ENCODE peak calls at places on chromosomes 1 and 21, in eight cellular contexts. One of them, this sample, is unnamed.

GRCh38 chr1:75964760-75965408 is 32.7 kb upstream of the ASB17 start:
- DNase-seq in activated T-helper 1 cell treated with anti-CD3 and anti-CD28 coated beads, Interleukin-12 subunit alpha, Interleukin-12 subunit beta, Interleukin-2, Interleukin-4 antibody, amounts not matched to agents 30 ng/mL and 10 ng/mL and 1 ng/mL, durations not matched to agents 14 hours and 24 hours and 36 hours: no peak
- DNase-seq in retina: no peak
- DNase-seq in G401: no peak
- DNase-seq in activated CD4-positive, CD25-positive, alpha-beta regulatory T cell: no peak
- DNase-seq in GM06990: no peak
- DNase-seq in NCI-H2171 treated with DMSO at 0.1 percent for 48 hours: no peak
- DNase-seq in NAMALWA: no peak
- DNase-seq in this sample: no peak

GRCh38 chr1:184931566-184931965 is 42.7 kb downstream of the NIBAN1 start:
- DNase-seq in NCI-H2171 treated with DMSO at 0.1 percent for 48 hours: no peak
- DNase-seq in activated CD4-positive, CD25-positive, alpha-beta regulatory T cell: no peak
- DNase-seq in G401: no peak
- DNase-seq in retina: no peak
- DNase-seq in NAMALWA: no peak
- DNase-seq in activated T-helper 1 cell treated with anti-CD3 and anti-CD28 coated beads, Interleukin-12 subunit alpha, Interleukin-12 subunit beta, Interleukin-2, Interleukin-4 antibody, amounts not matched to agents 30 ng/mL and 10 ng/mL and 1 ng/mL, durations not matched to agents 14 hours and 24 hours and 36 hours: no peak
- DNase-seq in GM06990: no peak
- DNase-seq in this sample: no peak

GRCh38 chr1:114089502-114090138 is 64.0 kb downstream of the SYT6 start:
- DNase-seq in NAMALWA: no peak
- DNase-seq in G401: no peak
- DNase-seq in activated T-helper 1 cell treated with anti-CD3 and anti-CD28 coated beads, Interleukin-12 subunit alpha, Interleukin-12 subunit beta, Interleukin-2, Interleukin-4 antibody, amounts not matched to agents 30 ng/mL and 10 ng/mL and 1 ng/mL, durations not matched to agents 14 hours and 24 hours and 36 hours: no peak
- DNase-seq in NCI-H2171 treated with DMSO at 0.1 percent for 48 hours: no peak
- DNase-seq in activated CD4-positive, CD25-positive, alpha-beta regulatory T cell: no peak
- DNase-seq in GM06990: no peak
- DNase-seq in retina: no peak
- DNase-seq in this sample: no peak

GRCh38 chr21:15309721-15310120 is 244.9 kb upstream of the NRIP1 start:
- DNase-seq in G401: no peak
- DNase-seq in activated CD4-positive, CD25-positive, alpha-beta regulatory T cell: no peak
- DNase-seq in NCI-H2171 treated with DMSO at 0.1 percent for 48 hours: no peak
- DNase-seq in activated T-helper 1 cell treated with anti-CD3 and anti-CD28 coated beads, Interleukin-12 subunit alpha, Interleukin-12 subunit beta, Interleukin-2, Interleukin-4 antibody, amounts not matched to agents 30 ng/mL and 10 ng/mL and 1 ng/mL, durations not matched to agents 14 hours and 24 hours and 36 hours: no peak
- DNase-seq in retina: no peak
- DNase-seq in GM06990: no peak
- DNase-seq in NAMALWA: no peak
- DNase-seq in this sample: no peak

GRCh38 chr1:8419861-8420260 is 101.9 kb downstream of the SLC45A1 start:
- DNase-seq in NCI-H2171 treated with DMSO at 0.1 percent for 48 hours: no peak
- DNase-seq in activated T-helper 1 cell treated with anti-CD3 and anti-CD28 coated beads, Interleukin-12 subunit alpha, Interleukin-12 subunit beta, Interleukin-2, Interleukin-4 antibody, amounts not matched to agents 30 ng/mL and 10 ng/mL and 1 ng/mL, durations not matched to agents 14 hours and 24 hours and 36 hours: no peak
- DNase-seq in GM06990: no peak
- DNase-seq in G401: no peak
- DNase-seq in NAMALWA: no peak
- DNase-seq in activated CD4-positive, CD25-positive, alpha-beta regulatory T cell: no peak
- DNase-seq in retina: peak; percentile 38
- DNase-seq in this sample: peak; percentile 65

GRCh38 chr1:155277070-155277895 is at the start of gene HCN3:
- DNase-seq in NCI-H2171 treated with DMSO at 0.1 percent for 48 hours: peak; percentile 98
- DNase-seq in retina: peak; percentile 95
- DNase-seq in G401: peak; percentile 99
- DNase-seq in GM06990: peak; percentile 90
- DNase-seq in NAMALWA: peak; percentile 98
- DNase-seq in activated CD4-positive, CD25-positive, alpha-beta regulatory T cell: peak; percentile 89
- DNase-seq in activated T-helper 1 cell treated with anti-CD3 and anti-CD28 coated beads, Interleukin-12 subunit alpha, Interleukin-12 subunit beta, Interleukin-2, Interleukin-4 antibody, amounts not matched to agents 30 ng/mL and 10 ng/mL and 1 ng/mL, durations not matched to agents 14 hours and 24 hours and 36 hours: peak; percentile 91
- DNase-seq in this sample: peak; percentile 99

GRCh38 chr1:98314591-98314990 is 346.9 kb upstream of the SNX7 start:
- DNase-seq in GM06990: no peak
- DNase-seq in activated T-helper 1 cell treated with anti-CD3 and anti-CD28 coated beads, Interleukin-12 subunit alpha, Interleukin-12 subunit beta, Interleukin-2, Interleukin-4 antibody, amounts not matched to agents 30 ng/mL and 10 ng/mL and 1 ng/mL, durations not matched to agents 14 hours and 24 hours and 36 hours: no peak
- DNase-seq in NCI-H2171 treated with DMSO at 0.1 percent for 48 hours: no peak
- DNase-seq in G401: no peak
- DNase-seq in retina: no peak
- DNase-seq in activated CD4-positive, CD25-positive, alpha-beta regulatory T cell: no peak
- DNase-seq in NAMALWA: no peak
- DNase-seq in this sample: no peak

GRCh38 chr1:5718716-5719632 is 273.3 kb downstream of the NPHP4 start:
- DNase-seq in NAMALWA: no peak
- DNase-seq in G401: no peak
- DNase-seq in activated CD4-positive, CD25-positive, alpha-beta regulatory T cell: no peak
- DNase-seq in GM06990: no peak
- DNase-seq in activated T-helper 1 cell treated with anti-CD3 and anti-CD28 coated beads, Interleukin-12 subunit alpha, Interleukin-12 subunit beta, Interleukin-2, Interleukin-4 antibody, amounts not matched to agents 30 ng/mL and 10 ng/mL and 1 ng/mL, durations not matched to agents 14 hours and 24 hours and 36 hours: no peak
- DNase-seq in retina: peak; percentile 76
- DNase-seq in NCI-H2171 treated with DMSO at 0.1 percent for 48 hours: no peak
- DNase-seq in this sample: peak; percentile 35

GRCh38 chr21:27129215-27129614 is 162.3 kb upstream of the ADAMTS5 start:
- DNase-seq in activated T-helper 1 cell treated with anti-CD3 and anti-CD28 coated beads, Interleukin-12 subunit alpha, Interleukin-12 subunit beta, Interleukin-2, Interleukin-4 antibody, amounts not matched to agents 30 ng/mL and 10 ng/mL and 1 ng/mL, durations not matched to agents 14 hours and 24 hours and 36 hours: no peak
- DNase-seq in G401: no peak
- DNase-seq in NCI-H2171 treated with DMSO at 0.1 percent for 48 hours: no peak
- DNase-seq in GM06990: no peak
- DNase-seq in NAMALWA: no peak
- DNase-seq in activated CD4-positive, CD25-positive, alpha-beta regulatory T cell: no peak
- DNase-seq in retina: no peak
- DNase-seq in this sample: no peak

GRCh38 chr1:77319036-77319705 is 37.4 kb downstream of the AK5 start:
- DNase-seq in GM06990: no peak
- DNase-seq in NCI-H2171 treated with DMSO at 0.1 percent for 48 hours: no peak
- DNase-seq in activated T-helper 1 cell treated with anti-CD3 and anti-CD28 coated beads, Interleukin-12 subunit alpha, Interleukin-12 subunit beta, Interleukin-2, Interleukin-4 antibody, amounts not matched to agents 30 ng/mL and 10 ng/mL and 1 ng/mL, durations not matched to agents 14 hours and 24 hours and 36 hours: no peak
- DNase-seq in NAMALWA: no peak
- DNase-seq in activated CD4-positive, CD25-positive, alpha-beta regulatory T cell: no peak
- DNase-seq in retina: no peak
- DNase-seq in G401: no peak
- DNase-seq in this sample: no peak

GRCh38 chr1:48246727-48247126 is 24.2 kb downstream of the SLC5A9 start:
- DNase-seq in GM06990: no peak
- DNase-seq in activated CD4-positive, CD25-positive, alpha-beta regulatory T cell: no peak
- DNase-seq in G401: peak; percentile 76
- DNase-seq in retina: no peak
- DNase-seq in NAMALWA: peak; percentile 4
- DNase-seq in activated T-helper 1 cell treated with anti-CD3 and anti-CD28 coated beads, Interleukin-12 subunit alpha, Interleukin-12 subunit beta, Interleukin-2, Interleukin-4 antibody, amounts not matched to agents 30 ng/mL and 10 ng/mL and 1 ng/mL, durations not matched to agents 14 hours and 24 hours and 36 hours: no peak
- DNase-seq in NCI-H2171 treated with DMSO at 0.1 percent for 48 hours: peak; percentile 46
- DNase-seq in this sample: no peak

GRCh38 chr1:28604411-28604810 is 12.3 kb downstream of the RAB42 start:
- DNase-seq in activated T-helper 1 cell treated with anti-CD3 and anti-CD28 coated beads, Interleukin-12 subunit alpha, Interleukin-12 subunit beta, Interleukin-2, Interleukin-4 antibody, amounts not matched to agents 30 ng/mL and 10 ng/mL and 1 ng/mL, durations not matched to agents 14 hours and 24 hours and 36 hours: no peak
- DNase-seq in NAMALWA: no peak
- DNase-seq in activated CD4-positive, CD25-positive, alpha-beta regulatory T cell: no peak
- DNase-seq in G401: no peak
- DNase-seq in retina: no peak
- DNase-seq in GM06990: no peak
- DNase-seq in NCI-H2171 treated with DMSO at 0.1 percent for 48 hours: no peak
- DNase-seq in this sample: peak; percentile 32

This sample was measured in left kidney.